ENCODE peak calls at places on chromosomes 5 and 9, in seven cellular contexts. Z, H, Y, M, Q, V and K are unnamed samples.

GRCh38 chr5:151496041-151496484 is 48.7 kb downstream of the SLC36A1 start:
- DNase-seq in H (no peak), V (no peak), M (no peak), Q (no peak), Y (no peak), Z (no peak), K (no peak)

GRCh38 chr5:167348286-167348926 is 943.0 kb upstream of the WWC1 start:
- DNase-seq in Z (no peak), H (no peak), M (no peak), Y (no peak), V (no peak), Q (no peak), K (no peak)

GRCh38 chr5:120108586-120109254 is 355.4 kb upstream of the PRR16 start:
- DNase-seq in V (no peak), Q (no peak), H (no peak), M (no peak), Y (no peak), Z (no peak), K (no peak)

GRCh38 chr5:111278824-111279504 is 54.8 kb downstream of the CAMK4 start:
- DNase-seq in Y (peak), Z (peak), Q (no peak), M (no peak), V (peak), H (peak), K (peak)

GRCh38 chr9:129225815-129226214 is 47.8 kb upstream of the IER5L start:
- DNase-seq in Z (peak), M (no peak), V (peak), Q (no peak), H (no peak), Y (peak), K (peak)

GRCh38 chr9:111016046-111017026 is 21.9 kb downstream of the LPAR1 start:
- DNase-seq in M (no peak), Y (no peak), H (no peak), V (no peak), Q (no peak), Z (no peak), K (no peak)

GRCh38 chr9:14018061-14018460 is 295.9 kb downstream of the NFIB start:
- DNase-seq in M (no peak), Y (no peak), Z (no peak), H (peak), V (no peak), Q (no peak), K (peak)

GRCh38 chr9:121684381-121685145 is 33.1 kb downstream of the DAB2IP start:
- DNase-seq in Y (no peak), V (peak), Q (no peak), Z (no peak), H (no peak), M (no peak), K (peak)